ENCODE peak calls at places on chromosome 4, in five cellular contexts. D is left ventricle myocardium inferior, L is Panc1, H is spleen, Q is right atrium auricular region. B is an unnamed sample.

GRCh38 chr4:140096483-140096861 is 57.5 kb downstream of the MAML3 start:
- DNase-seq in H (no peak), D (no peak), L (no peak), Q (no peak), B (no peak)

GRCh38 chr4:19774690-19775256 is 476.9 kb upstream of the SLIT2 start:
- DNase-seq in H (no peak), L (no peak), D (no peak), Q (no peak), B (no peak)

GRCh38 chr4:80115368-80116181 is 42.5 kb upstream of the ANTXR2 start:
- DNase-seq in Q (no peak), H (no peak), L (no peak), D (no peak), B (no peak)

GRCh38 chr4:58809366-58809765 is 1699.2 kb upstream of the IGFBP7 start:
- DNase-seq in L (no peak), H (no peak), Q (no peak), D (no peak), B (no peak)

GRCh38 chr4:120055795-120056194 is 10.9 kb downstream of the MAD2L1 start:
- DNase-seq in Q (no peak), D (no peak), L (no peak), H (no peak), B (no peak)

GRCh38 chr4:44257461-44257860 is 191.1 kb downstream of the KCTD8 start:
- DNase-seq in L (no peak), D (no peak), H (no peak), Q (no peak), B (no peak)

GRCh38 chr4:163111588-163111987 is 55.1 kb downstream of the NAF1 start:
- DNase-seq in H (no peak), Q (no peak), L (no peak), D (no peak), B (no peak)

GRCh38 chr4:76420901-76421581 is at the start of gene CCDC158:
- DNase-seq in Q (no peak), H (peak; percentile 76), D (peak; percentile 19), L (no peak), B (no peak)

GRCh38 chr4:188714907-188715306 is 575.7 kb downstream of the TRIML1 start:
- DNase-seq in Q (no peak), D (no peak), L (no peak), H (no peak), B (peak; percentile 63)

GRCh38 chr4:84481077-84481878 is 17.8 kb downstream of the NKX6-1 start:
- DNase-seq in D (no peak), L (no peak), H (no peak), Q (no peak), B (no peak)

GRCh38 chr4:152281211-152281610 is 254.7 kb downstream of the FBXW7 start:
- DNase-seq in Q (no peak), D (no peak), L (no peak), H (no peak), B (no peak)

GRCh38 chr4:77007358-77008230 is 58.0 kb downstream of the SEPTIN11 start:
- DNase-seq in Q (peak; percentile 66), D (no peak), H (no peak), L (no peak), B (no peak)

GRCh38 chr4:25358515-25359275 is 18.4 kb upstream of the ANAPC4 start:
- DNase-seq in Q (no peak), H (no peak), D (no peak), L (no peak), B (no peak)

GRCh38 chr4:19783667-19784223 is 468.0 kb upstream of the SLIT2 start:
- DNase-seq in H (no peak), Q (no peak), L (no peak), D (no peak), B (no peak)

GRCh38 chr4:114077610-114078009 is 98.2 kb upstream of the ARSJ start:
- DNase-seq in D (no peak), Q (no peak), L (peak; percentile 2), H (no peak), B (peak; percentile 59)

GRCh38 chr4:44965446-44966095 is 239.2 kb upstream of the GNPDA2 start:
- DNase-seq in Q (no peak), D (no peak), L (no peak), H (no peak), B (no peak)

GRCh38 chr4:127304356-127304755 is 328.4 kb upstream of the INTU start:
- DNase-seq in L (no peak), H (no peak), D (no peak), Q (no peak), B (peak; percentile 4)

GRCh38 chr4:3679851-3680311 is 86.3 kb upstream of the ADRA2C start:
- DNase-seq in D (no peak), H (peak; percentile 63), L (no peak), Q (no peak), B (no peak)

GRCh38 chr4:16104520-16104919 is 20.7 kb upstream of the PROM1 start:
- DNase-seq in L (no peak), Q (no peak), D (no peak), H (no peak), B (no peak)

GRCh38 chr4:41144812-41145211 is 69.5 kb downstream of the APBB2 start:
- DNase-seq in H (no peak), D (no peak), L (no peak), Q (no peak), B (no peak)

GRCh38 chr4:79682801-79683217 is 274.8 kb upstream of the GK2 start:
- DNase-seq in L (no peak), D (peak; percentile 24), Q (no peak), H (no peak), B (no peak)

GRCh38 chr4:25767877-25768475 is 94.8 kb downstream of the SEL1L3 start:
- DNase-seq in H (no peak), L (peak; percentile 54), Q (peak; percentile 65), D (peak; percentile 36), B (peak; percentile 32)

GRCh38 chr4:94451669-94452475 is at the start of gene PDLIM5:
- DNase-seq in D (peak; percentile 92), L (no peak), H (peak; percentile 99), Q (peak; percentile 90), B (peak; percentile 43)

GRCh38 chr4:94454405-94454804 is 2.7 kb downstream of the PDLIM5 start:
- DNase-seq in H (no peak), D (no peak), L (no peak), Q (no peak), B (no peak)

GRCh38 chr4:94452476-94453300 is 946 bp downstream of the PDLIM5 start:
- DNase-seq in L (no peak), D (peak; percentile 88), Q (peak; percentile 92), H (peak; percentile 87), B (peak; percentile 63)

GRCh38 chr4:94455081-94455480 is 3.3 kb downstream of the PDLIM5 start:
- DNase-seq in Q (peak; percentile 88), L (no peak), H (no peak), D (peak; percentile 58), B (peak; percentile 42)

GRCh38 chr4:94453534-94453963 is 1.8 kb downstream of the PDLIM5 start:
- DNase-seq in H (no peak), D (no peak), L (no peak), Q (no peak), B (no peak)
- H3K4me3 ChIP-seq in H (peak overlapping the region; percentile 96), D (peak overlapping the region; percentile 98), L (peak overlapping the region; percentile 75), Q (peak overlapping the region; percentile 99), B (peak overlapping the region; percentile 87)

DNA sequence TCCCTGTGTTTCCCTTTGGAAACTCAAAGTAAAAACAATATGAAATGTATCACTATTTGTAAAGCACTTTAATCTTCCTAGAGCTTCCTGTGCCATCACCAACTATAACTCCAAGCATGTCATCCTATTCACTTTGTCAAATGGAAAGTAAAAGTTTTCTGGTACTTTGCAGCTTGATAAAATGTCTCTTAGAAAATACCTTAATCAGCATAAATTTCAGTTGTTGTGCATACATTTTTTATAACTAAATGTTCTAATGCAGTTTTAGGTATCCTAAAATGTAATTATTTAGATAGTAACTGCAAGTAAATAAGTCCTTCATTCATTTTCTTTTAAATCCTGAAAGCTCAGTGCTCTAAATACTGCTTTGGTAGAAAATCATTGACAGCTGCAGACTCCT is 558.7 kb downstream of the GRID2 start:
- DNase-seq in D (no peak), L (no peak), Q (no peak), H (no peak), B (no peak)
- H3K27ac ChIP-seq in D (no peak overlapping the region), L (no peak overlapping the region), Q (no peak overlapping the region), H (no peak overlapping the region), B (no peak overlapping the region)

GRCh38 chr4:89215736-89216135 is 91.9 kb downstream of the GPRIN3 start:
- DNase-seq in D (no peak), L (no peak), H (no peak), Q (no peak), B (no peak)

GRCh38 chr4:89214308-89214707 is 93.3 kb downstream of the GPRIN3 start:
- DNase-seq in H (no peak), Q (no peak), D (no peak), L (no peak), B (no peak)

GRCh38 chr4:89217594-89217993 is 90.0 kb downstream of the GPRIN3 start:
- DNase-seq in D (no peak), L (no peak), Q (no peak), H (no peak), B (no peak)

GRCh38 chr4:89216866-89217265 is 90.7 kb downstream of the GPRIN3 start:
- DNase-seq in D (no peak), L (no peak), Q (no peak), H (no peak), B (no peak)

DNA sequence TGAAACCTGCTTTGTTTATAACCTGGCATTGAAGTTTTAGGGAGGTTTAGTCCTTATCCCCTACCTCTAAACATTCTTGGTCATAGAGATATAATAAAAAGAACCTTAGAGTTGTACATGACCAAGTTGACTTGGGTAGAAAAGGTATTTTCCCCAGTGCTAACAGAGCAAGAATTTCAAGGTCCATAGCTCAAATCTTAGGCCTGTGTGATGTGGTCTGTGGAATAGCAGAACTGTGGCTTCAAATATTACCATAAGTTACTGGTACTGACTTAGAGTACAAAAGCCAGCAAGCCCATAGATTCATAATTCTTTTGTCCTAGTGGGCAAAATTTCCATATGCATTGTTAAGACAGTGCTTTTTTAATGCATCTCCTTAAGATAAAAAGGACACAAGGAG is 91.2 kb downstream of the GPRIN3 start:
- DNase-seq in H (no peak), Q (no peak), L (no peak), D (no peak), B (no peak)
- TF ChIP-seq CTCF in H (no peak), Q (no peak), L (no peak), D (no peak), B (no peak)

GRCh38 chr4:6641164-6641970 is 882 bp downstream of the MRFAP1 start:
- DNase-seq in H (peak; percentile 91), Q (no peak), D (peak; percentile 33), L (no peak), B (no peak)

GRCh38 chr4:6643141-6643847 is 2.8 kb downstream of the MRFAP1 start:
- DNase-seq in D (no peak), L (no peak), Q (no peak), H (no peak), B (no peak)

GRCh38 chr4:6640292-6641163 is at the start of gene MRFAP1:
- DNase-seq in L (peak; percentile 61), Q (peak; percentile 90), H (peak; percentile 97), D (peak; percentile 95), B (peak; percentile 76)

GRCh38 chr4:6641971-6642320 is 1.5 kb downstream of the MRFAP1 start:
- DNase-seq in L (no peak), H (no peak), D (no peak), Q (no peak), B (no peak)

DNA sequence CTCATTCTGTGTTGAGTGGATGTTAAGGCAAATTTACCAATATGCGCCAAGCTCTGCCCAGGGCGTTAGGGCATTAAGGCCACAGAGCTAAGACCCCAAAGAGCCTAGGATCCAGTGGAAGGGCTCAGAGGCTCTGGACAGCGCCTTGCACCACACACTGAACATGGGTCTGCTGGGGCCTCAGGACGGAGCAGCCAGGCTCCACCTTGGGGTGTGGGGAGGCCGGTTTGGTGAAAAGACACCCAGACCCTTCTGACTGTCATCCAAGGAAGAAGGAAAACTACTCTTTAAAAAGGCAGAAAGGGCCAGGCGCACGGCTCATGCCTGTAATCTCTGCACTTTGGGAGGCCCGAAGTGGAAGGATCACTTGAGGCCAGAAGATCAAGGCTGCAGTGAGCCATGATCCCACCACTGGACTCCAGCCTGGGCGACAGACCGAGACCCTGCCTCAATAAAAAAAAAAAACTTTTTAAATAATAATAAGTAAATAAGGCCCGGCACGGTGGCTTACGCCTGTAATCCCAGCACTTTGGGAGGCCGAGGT is 1.3 kb upstream of the MRFAP1 start:
- DNase-seq in H (no peak), Q (no peak), D (no peak), L (no peak), B (no peak)
- H3K4me3 ChIP-seq in H (no peak overlapping the region), Q (no peak overlapping the region), D (peak overlapping the region; percentile 99), L (no peak overlapping the region), B (no peak overlapping the region)

B was measured in AG04450.